ENCODE peak calls at places on chromosomes 3 and 15, in ten cellular contexts. L is adrenal gland; O is AG10803; J is retina; M is NCI-H1092; K is astrocyte of the spinal cord; Z is GM03348; N is H7; U is activated T-helper 9 cell treated with anti-CD3 and anti-CD28 coated beads, Interleukin-2, amount 50 U/mL, for 16 hours; G is stimulated activated naive CD8-positive, alpha-beta T cell treated with anti-CD3 and anti-CD28 coated beads, Interleukin-15, amount 100 ng/mL, for 72 hours. F is an unnamed sample.
A peak's percentile ranks its signal among the peaks of the same experiment; 100 is the strongest.

GRCh38 chr15:70870066-70870465 is 16.1 kb upstream of the LARP6 start:
- DNase-seq in M (no peak), K (peak; percentile 83), J (no peak), L (no peak), U (no peak), G (no peak), O (peak; percentile 88), N (no peak), Z (peak; percentile 74), F (no peak)

GRCh38 chr3:191087391-191087790 is 111.7 kb upstream of the OSTN start:
- DNase-seq in U (no peak), J (no peak), K (no peak), G (no peak), M (no peak), Z (no peak), N (no peak), O (peak; percentile 33), L (no peak), F (no peak)

GRCh38 chr15:61404567-61404966 is 175.5 kb upstream of the RORA start:
- DNase-seq in L (no peak), G (no peak), M (no peak), N (no peak), Z (no peak), O (no peak), J (no peak), K (no peak), U (no peak), F (no peak)

GRCh38 chr3:182668541-182668940 is 124.8 kb upstream of the ATP11B start:
- DNase-seq in J (no peak), K (no peak), M (no peak), Z (no peak), L (no peak), O (no peak), U (no peak), G (no peak), N (no peak), F (no peak)

GRCh38 chr3:73074681-73075305 is 13.3 kb downstream of the EBLN2 start:
- DNase-seq in G (no peak), O (peak; percentile 85), K (no peak), N (no peak), Z (peak; percentile 20), L (no peak), M (no peak), J (no peak), U (no peak), F (no peak)

GRCh38 chr15:80526556-80527340 is 122.6 kb downstream of the ARNT2 start:
- DNase-seq in J (no peak), O (peak; percentile 94), K (peak; percentile 79), U (no peak), Z (peak; percentile 84), N (no peak), G (no peak), L (no peak), M (no peak), F (no peak)

GRCh38 chr3:172365028-172365567 is 83.2 kb downstream of the GHSR start:
- DNase-seq in L (no peak), U (no peak), G (no peak), M (no peak), J (no peak), N (no peak), K (no peak), Z (no peak), O (no peak), F (no peak)

GRCh38 chr3:130539005-130539404 is 22.0 kb downstream of the COL6A6 start:
- DNase-seq in K (peak; percentile 31), M (peak; percentile 14), N (peak; percentile 63), Z (peak; percentile 51), G (peak; percentile 17), J (peak; percentile 39), O (peak; percentile 41), L (peak; percentile 50), U (no peak), F (peak; percentile 11)

GRCh38 chr3:15726043-15726442 is 71.7 kb downstream of the ANKRD28 start:
- DNase-seq in U (no peak), M (no peak), N (no peak), K (peak; percentile 35), J (no peak), G (no peak), O (peak; percentile 22), Z (no peak), L (no peak), F (no peak)

GRCh38 chr3:31776016-31776415 is 205.0 kb downstream of the OSBPL10 start:
- DNase-seq in L (no peak), J (no peak), Z (no peak), M (no peak), U (no peak), O (peak; percentile 29), N (no peak), K (no peak), G (no peak), F (no peak)

GRCh38 chr3:192906940-192907339 is 10.7 kb downstream of the MB21D2 start:
- DNase-seq in O (no peak), K (no peak), M (no peak), Z (no peak), G (no peak), N (no peak), U (no peak), L (no peak), J (no peak), F (no peak)

GRCh38 chr15:52378746-52379394 is 83.3 kb upstream of the MYO5C start:
- DNase-seq in U (no peak), J (no peak), N (no peak), G (no peak), K (no peak), Z (no peak), M (no peak), L (no peak), O (no peak), F (no peak)

GRCh38 chr15:92521624-92522008 is 127.9 kb downstream of the ST8SIA2 start:
- DNase-seq in L (peak; percentile 83), Z (peak; percentile 78), J (peak; percentile 64), K (peak; percentile 85), U (no peak), M (peak; percentile 69), O (peak; percentile 85), N (peak; percentile 61), G (peak; percentile 42), F (peak; percentile 5)

GRCh38 chr15:51619331-51620033 is 3.1 kb downstream of the DMXL2 start:
- DNase-seq in L (no peak), N (no peak), O (no peak), Z (no peak), J (no peak), G (no peak), K (no peak), M (no peak), U (no peak), F (no peak)

GRCh38 chr3:38616111-38616510 is 33.4 kb downstream of the SCN5A start:
- DNase-seq in K (no peak), O (no peak), Z (no peak), J (no peak), U (no peak), L (no peak), N (no peak), M (no peak), G (no peak), F (no peak)

GRCh38 chr3:40379674-40380306 is 7.2 kb upstream of the ENTPD3 start:
- DNase-seq in J (no peak), M (no peak), N (no peak), G (no peak), U (no peak), Z (no peak), K (no peak), L (no peak), O (no peak), F (no peak)

GRCh38 chr3:197196192-197196591 is 102.2 kb downstream of the DLG1 start:
- DNase-seq in L (no peak), M (no peak), J (no peak), N (no peak), K (no peak), O (no peak), Z (no peak), G (no peak), U (no peak), F (no peak)